ENCODE peak calls at places on chromosomes 11 and 22, in five cellular contexts. Z is ovary, Y is H1, V is prostate gland, G is HepG2. E is an unnamed sample.

GRCh38 chr11:125375146-125375545 is 120.9 kb downstream of the FEZ1 start:
- DNase-seq in Z (no peak), V (no peak), G (no peak), Y (no peak), E (no peak)

GRCh38 chr11:71330349-71330748 is 78.0 kb upstream of the SHANK2 start:
- DNase-seq in Y (no peak), V (no peak), Z (peak), G (no peak), E (no peak)

GRCh38 chr11:118102721-118103261 is 16.0 kb upstream of the SMIM35 start:
- DNase-seq in G (no peak), Z (no peak), V (no peak), Y (no peak), E (no peak)

GRCh38 chr11:60890696-60891095 is 15.7 kb downstream of the PRPF19 start:
- DNase-seq in G (no peak), V (no peak), Z (no peak), Y (no peak), E (no peak)

GRCh38 chr11:104098555-104098954 is 62.1 kb downstream of the DDI1 start:
- DNase-seq in Z (no peak), Y (no peak), G (no peak), V (no peak), E (no peak)

GRCh38 chr11:2271327-2272240 is 1.2 kb upstream of the ASCL2 start:
- DNase-seq in Y (peak), V (no peak), G (no peak), Z (peak), E (no peak)

GRCh38 chr11:48087422-48087821 is 107.1 kb downstream of the PTPRJ start:
- DNase-seq in Y (no peak), V (no peak), G (no peak), Z (no peak), E (no peak)

GRCh38 chr11:65134240-65134951 is at the start of gene SYVN1:
- DNase-seq in Y (peak), G (peak), V (peak), Z (peak), E (peak)

GRCh38 chr11:57357827-57358226 is 19.7 kb downstream of the P2RX3 start:
- DNase-seq in G (no peak), V (no peak), Y (no peak), Z (no peak), E (no peak)

GRCh38 chr22:39634530-39635399 is 64.2 kb downstream of the CACNA1I start:
- DNase-seq in G (peak), V (peak), Z (no peak), Y (no peak), E (no peak)

GRCh38 chr11:33622231-33622630 is 78.4 kb downstream of the C11orf91 start:
- DNase-seq in G (no peak), V (no peak), Y (no peak), Z (no peak), E (no peak)

GRCh38 chr11:27395556-27396258 is 32.7 kb upstream of the CCDC34 start:
- DNase-seq in Z (no peak), V (peak), Y (no peak), G (peak), E (no peak)

GRCh38 chr11:85746640-85747039 is 60.6 kb upstream of the CCDC89 start:
- DNase-seq in V (no peak), G (no peak), Z (no peak), Y (no peak), E (no peak)

GRCh38 chr11:44031549-44031948 is 16.2 kb upstream of the ACCSL start:
- DNase-seq in V (no peak), Y (peak), Z (no peak), G (no peak), E (no peak)

GRCh38 chr11:79672786-79673185 is 232.0 kb upstream of the TENM4 start:
- DNase-seq in V (no peak), G (no peak), Z (no peak), Y (no peak), E (no peak)

GRCh38 chr11:117089685-117090084 is 8.5 kb downstream of the SIK3 start:
- DNase-seq in V (no peak), Y (no peak), G (no peak), Z (no peak), E (no peak)

GRCh38 chr22:47380692-47381091 is 618.2 kb downstream of the TBC1D22A start:
- DNase-seq in G (no peak), Y (no peak), V (no peak), Z (peak), E (no peak)

GRCh38 chr22:38641476-38641875 is 14.7 kb downstream of the FAM227A start:
- DNase-seq in Y (no peak), V (no peak), G (no peak), Z (no peak), E (no peak)

GRCh38 chr11:64711944-64712306 is 11.1 kb downstream of the NRXN2 start:
- DNase-seq in Y (no peak), V (no peak), G (no peak), Z (peak), E (no peak)

GRCh38 chr22:17241571-17242310 is 22.5 kb upstream of the ADA2 start:
- DNase-seq in Y (no peak), G (no peak), V (no peak), Z (no peak), E (no peak)

GRCh38 chr11:64262271-64263002 is 11.1 kb downstream of the PLCB3 start:
- DNase-seq in Z (peak), G (no peak), Y (no peak), V (no peak), E (no peak)

GRCh38 chr11:80082386-80082785 is 641.6 kb upstream of the TENM4 start:
- DNase-seq in V (no peak), Z (no peak), G (no peak), Y (no peak), E (no peak)

GRCh38 chr22:41267958-41268357 is 18.0 kb downstream of the RANGAP1 start:
- DNase-seq in G (no peak), Z (no peak), Y (no peak), V (no peak), E (no peak)

GRCh38 chr11:90555477-90555876 is 332.6 kb upstream of the CHORDC1 start:
- DNase-seq in V (no peak), Y (no peak), G (no peak), Z (no peak), E (no peak)

GRCh38 chr11:92226331-92227232 is 2.0 kb downstream of the FAT3 start:
- DNase-seq in V (no peak), G (no peak), Z (peak), Y (peak), E (no peak)

GRCh38 chr11:29268733-29269132 is 748.1 kb downstream of the KCNA4 start:
- DNase-seq in V (no peak), Z (no peak), Y (no peak), G (no peak), E (no peak)

GRCh38 chr11:29271616-29272015 is 745.2 kb downstream of the KCNA4 start:
- DNase-seq in V (no peak), Z (no peak), G (no peak), Y (no peak), E (no peak)

DNA sequence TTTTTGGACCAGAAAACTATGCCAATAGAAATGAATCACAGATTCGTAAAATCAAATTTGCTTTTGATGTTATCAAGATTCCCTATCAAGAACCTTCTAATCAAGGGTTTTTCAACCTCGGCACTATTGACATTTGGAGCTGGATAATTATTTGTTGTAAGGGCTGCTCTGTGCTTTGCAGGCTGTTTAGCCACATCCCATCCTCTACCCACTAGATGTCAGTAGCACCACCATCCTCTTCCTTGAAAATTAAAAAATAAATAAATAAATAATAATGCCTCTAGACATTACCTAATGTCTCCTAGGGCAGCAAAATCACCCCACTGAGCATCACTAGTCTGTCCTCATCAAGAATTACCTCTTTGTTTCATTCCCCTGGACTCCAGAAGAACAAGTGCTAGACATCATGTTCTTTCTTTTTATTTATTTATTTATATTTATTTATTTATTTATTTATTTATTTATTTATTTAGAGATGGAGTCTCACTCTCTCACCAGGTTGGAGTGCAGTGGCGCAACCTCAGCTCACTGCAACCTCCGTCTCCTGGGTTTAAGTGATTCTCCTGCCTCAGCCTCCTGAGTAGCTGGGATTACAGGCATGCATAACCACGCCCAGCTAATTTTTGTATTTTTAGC is 744.7 kb downstream of the KCNA4 start:
- DNase-seq in V (no peak), Y (no peak), G (no peak), Z (no peak), E (no peak)
- TF ChIP-seq CTCF in V (no peak), Y (peak), G (no peak), Z (no peak), E (no peak)

GRCh38 chr11:62552931-62553838 is 6.6 kb upstream of the AHNAK start:
- DNase-seq in Y (peak), V (peak), G (no peak), Z (peak), E (peak)
- TF ChIP-seq POLR2A in Y (peak), V (peak), G (no peak), Z (peak), E (peak)

GRCh38 chr22:35380537-35381423 is at the start of gene HMOX1:
- DNase-seq in Z (peak), G (peak), Y (peak), V (peak), E (peak)
- TF ChIP-seq CTCF in Z (no peak), G (peak), Y (no peak), V (peak), E (peak)

DNA sequence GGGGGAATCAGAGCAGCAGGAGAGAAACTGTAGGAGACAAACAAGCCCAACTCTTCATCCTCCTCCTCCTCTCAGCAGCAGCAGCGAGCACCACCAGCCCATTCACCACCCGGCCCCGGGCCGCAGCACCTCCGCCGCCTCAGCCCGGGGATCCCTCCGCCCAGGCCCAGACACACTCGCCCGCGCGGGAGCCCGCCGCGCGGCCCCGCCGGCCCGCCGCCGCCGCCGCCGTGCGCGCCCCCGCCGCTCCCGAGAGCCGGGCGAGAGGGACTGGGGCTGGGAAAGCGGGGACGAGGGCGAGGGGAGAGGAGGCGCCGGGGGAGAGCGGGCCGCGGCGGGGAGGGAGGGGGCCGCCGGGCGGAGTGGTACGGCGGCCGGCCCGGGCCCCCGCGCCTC is at the start of gene PHF21A:
- DNase-seq in Z (peak), Y (peak), G (peak), V (peak), E (peak)
- TF ChIP-seq POLR2A in Z (peak), Y (no peak), G (peak), V (peak), E (peak)

DNA sequence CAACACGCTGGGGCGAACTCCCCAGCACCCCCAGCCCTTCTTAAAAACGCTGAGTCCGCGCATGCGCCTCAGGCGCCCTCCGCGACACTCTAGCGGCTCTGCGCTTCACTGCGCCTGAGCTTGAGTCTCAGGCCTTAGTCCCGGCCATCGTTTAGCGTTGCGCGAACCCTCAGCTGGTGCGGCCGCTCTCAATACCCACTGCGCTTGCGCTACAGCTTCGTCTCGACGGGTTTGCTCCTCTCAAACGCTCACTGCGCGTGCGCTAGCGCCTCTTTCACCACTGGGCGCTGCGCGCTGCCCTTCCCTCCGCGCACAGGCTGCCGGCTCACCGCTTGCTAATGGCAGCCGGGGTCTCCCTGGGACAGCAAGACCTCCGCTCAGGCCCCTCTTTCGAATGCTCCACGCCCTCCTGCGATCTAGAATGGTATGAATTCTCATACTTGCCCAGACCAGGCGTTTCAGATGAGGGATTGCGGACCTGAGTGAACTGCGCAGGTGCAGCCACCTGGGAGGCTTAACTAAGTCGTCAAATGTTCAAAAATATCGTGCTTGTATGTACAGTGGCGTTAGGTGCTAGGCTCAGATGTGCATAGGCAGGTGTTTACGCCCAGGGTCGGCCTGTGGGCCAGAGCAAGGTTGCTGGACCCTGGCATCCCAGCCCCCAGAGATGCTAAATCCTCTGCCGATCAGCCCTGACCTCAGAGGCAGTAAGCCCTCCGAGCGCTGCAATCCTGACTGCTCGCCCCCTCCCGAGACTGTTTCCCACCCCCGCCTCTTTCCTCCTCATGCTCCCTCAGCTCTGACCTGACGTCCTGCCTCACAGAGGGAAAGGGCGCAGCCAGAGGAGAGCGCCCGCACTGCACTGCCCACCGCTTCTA is at the start of gene SLC2A11:
- DNase-seq in G (peak), Y (peak), V (peak), Z (peak), E (peak)
- TF ChIP-seq CTCF in G (peak), Y (peak), V (peak), Z (peak), E (no peak)

GRCh38 chr22:43343262-43343988 is at the start of gene SCUBE1:
- DNase-seq in V (peak), Z (peak), Y (peak), G (no peak), E (peak)
- TF ChIP-seq POLR2A in V (no peak), Z (no peak), Y (no peak), G (no peak), E (no peak)

GRCh38 chr11:94107363-94107762 is 21.3 kb upstream of the PANX1 start:
- DNase-seq in Y (no peak), V (no peak), Z (no peak), G (no peak), E (no peak)
- TF ChIP-seq CTCF in Y (no peak), V (no peak), Z (no peak), G (no peak), E (no peak)

DNA sequence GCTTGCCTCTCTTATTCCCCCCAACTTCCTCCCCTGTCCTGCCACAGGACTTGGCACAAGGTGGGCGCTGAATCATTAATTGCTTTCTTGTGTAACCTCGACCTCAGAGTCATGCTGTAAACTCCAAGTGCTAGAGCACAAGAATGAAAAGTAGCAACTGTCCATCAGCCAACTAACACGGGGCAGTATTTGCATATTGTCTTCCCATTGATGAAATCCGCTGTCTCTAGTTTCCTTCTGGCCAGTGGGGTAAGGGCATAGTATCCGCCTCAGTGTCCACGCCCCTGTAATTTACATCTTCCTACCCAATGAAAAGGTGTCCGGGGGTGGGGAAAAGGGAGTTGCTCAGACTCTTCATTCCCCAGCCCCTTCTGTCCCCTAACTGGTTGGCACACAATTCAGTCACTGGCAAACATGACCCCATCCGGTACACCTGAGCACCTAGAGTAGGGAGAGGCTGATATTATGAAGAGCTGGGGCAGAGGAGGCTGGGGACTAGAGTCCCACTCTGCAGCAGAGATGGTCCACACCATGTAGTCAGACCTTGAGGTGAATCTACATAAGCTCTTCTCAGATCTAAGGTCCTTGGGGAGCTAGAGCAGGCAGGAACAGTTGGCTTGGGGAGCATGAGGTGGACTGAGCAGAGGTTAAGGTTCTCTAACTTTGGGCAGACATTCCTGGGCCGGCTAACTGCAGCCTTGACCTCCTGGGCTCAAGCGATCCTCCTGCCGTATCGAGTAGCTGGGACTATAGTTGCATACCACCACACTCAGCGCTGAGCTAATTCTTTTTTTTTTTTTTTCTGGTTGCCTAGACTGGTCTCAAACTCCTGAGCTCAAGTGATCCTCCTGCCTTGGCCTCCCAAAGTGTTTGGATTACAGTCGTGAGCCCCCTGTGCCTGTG is 6.8 kb upstream of the GGA1 start:
- DNase-seq in G (peak), Y (peak), Z (no peak), V (no peak), E (no peak)
- TF ChIP-seq POLR2A in G (peak), Y (no peak), Z (no peak), V (no peak), E (no peak)